ENCODE peak calls at places on chromosomes 3 and 15, in five cellular contexts. One of them, this sample, is unnamed.

GRCh38 chr15:62607643-62608042 is 434.9 kb upstream of the TPM1 start:
- DNase-seq in mesothelial cell of epicardium: no peak
- DNase-seq in iPS-NIHi11: no peak
- DNase-seq in kidney glomerular epithelial cell: peak; percentile 13
- DNase-seq in stimulated activated CD4-positive, alpha-beta T cell treated with anti-CD3 and anti-CD28 coated beads, Interleukin-12 subunit alpha, Interleukin-12 subunit beta, amount 100 ng/mL, for 48 hours: no peak
- DNase-seq in this sample: no peak

GRCh38 chr3:124745092-124745491 is 14.8 kb downstream of the UMPS start:
- DNase-seq in mesothelial cell of epicardium: no peak
- DNase-seq in iPS-NIHi11: no peak
- DNase-seq in kidney glomerular epithelial cell: no peak
- DNase-seq in stimulated activated CD4-positive, alpha-beta T cell treated with anti-CD3 and anti-CD28 coated beads, Interleukin-12 subunit alpha, Interleukin-12 subunit beta, amount 100 ng/mL, for 48 hours: no peak
- DNase-seq in this sample: no peak

GRCh38 chr3:3302964-3303363 is 123.5 kb upstream of the CRBN start:
- DNase-seq in mesothelial cell of epicardium: no peak
- DNase-seq in iPS-NIHi11: no peak
- DNase-seq in kidney glomerular epithelial cell: no peak
- DNase-seq in stimulated activated CD4-positive, alpha-beta T cell treated with anti-CD3 and anti-CD28 coated beads, Interleukin-12 subunit alpha, Interleukin-12 subunit beta, amount 100 ng/mL, for 48 hours: no peak
- DNase-seq in this sample: no peak

GRCh38 chr15:47728886-47729285 is 11.6 kb downstream of the SEMA6D start:
- DNase-seq in mesothelial cell of epicardium: no peak
- DNase-seq in iPS-NIHi11: no peak
- DNase-seq in kidney glomerular epithelial cell: no peak
- DNase-seq in stimulated activated CD4-positive, alpha-beta T cell treated with anti-CD3 and anti-CD28 coated beads, Interleukin-12 subunit alpha, Interleukin-12 subunit beta, amount 100 ng/mL, for 48 hours: no peak
- DNase-seq in this sample: no peak

GRCh38 chr3:14898929-14899328 is 48.5 kb upstream of the NR2C2 start:
- DNase-seq in mesothelial cell of epicardium: no peak
- DNase-seq in iPS-NIHi11: no peak
- DNase-seq in kidney glomerular epithelial cell: no peak
- DNase-seq in stimulated activated CD4-positive, alpha-beta T cell treated with anti-CD3 and anti-CD28 coated beads, Interleukin-12 subunit alpha, Interleukin-12 subunit beta, amount 100 ng/mL, for 48 hours: no peak
- DNase-seq in this sample: no peak

GRCh38 chr15:52183562-52184173 is 7.5 kb downstream of the GNB5 start:
- DNase-seq in mesothelial cell of epicardium: no peak
- DNase-seq in iPS-NIHi11: peak; percentile 34
- DNase-seq in kidney glomerular epithelial cell: peak; percentile 0
- DNase-seq in stimulated activated CD4-positive, alpha-beta T cell treated with anti-CD3 and anti-CD28 coated beads, Interleukin-12 subunit alpha, Interleukin-12 subunit beta, amount 100 ng/mL, for 48 hours: no peak
- DNase-seq in this sample: no peak

GRCh38 chr3:108493862-108494261 is 16.5 kb downstream of the MYH15 start:
- DNase-seq in mesothelial cell of epicardium: no peak
- DNase-seq in iPS-NIHi11: peak; percentile 32
- DNase-seq in kidney glomerular epithelial cell: peak; percentile 5
- DNase-seq in stimulated activated CD4-positive, alpha-beta T cell treated with anti-CD3 and anti-CD28 coated beads, Interleukin-12 subunit alpha, Interleukin-12 subunit beta, amount 100 ng/mL, for 48 hours: no peak
- DNase-seq in this sample: no peak

GRCh38 chr15:94791008-94791407 is 559.6 kb downstream of the MCTP2 start:
- DNase-seq in mesothelial cell of epicardium: no peak
- DNase-seq in iPS-NIHi11: no peak
- DNase-seq in kidney glomerular epithelial cell: no peak
- DNase-seq in stimulated activated CD4-positive, alpha-beta T cell treated with anti-CD3 and anti-CD28 coated beads, Interleukin-12 subunit alpha, Interleukin-12 subunit beta, amount 100 ng/mL, for 48 hours: no peak
- DNase-seq in this sample: no peak

GRCh38 chr15:89017370-89018066 is 70.7 kb upstream of the ABHD2 start:
- DNase-seq in mesothelial cell of epicardium: peak; percentile 64
- DNase-seq in iPS-NIHi11: peak; percentile 86
- DNase-seq in kidney glomerular epithelial cell: peak; percentile 52
- DNase-seq in stimulated activated CD4-positive, alpha-beta T cell treated with anti-CD3 and anti-CD28 coated beads, Interleukin-12 subunit alpha, Interleukin-12 subunit beta, amount 100 ng/mL, for 48 hours: peak; percentile 82
- DNase-seq in this sample: peak; percentile 84

GRCh38 chr3:174949523-174949922 is 90.4 kb downstream of the NAALADL2 start:
- DNase-seq in mesothelial cell of epicardium: no peak
- DNase-seq in iPS-NIHi11: no peak
- DNase-seq in kidney glomerular epithelial cell: peak; percentile 70
- DNase-seq in stimulated activated CD4-positive, alpha-beta T cell treated with anti-CD3 and anti-CD28 coated beads, Interleukin-12 subunit alpha, Interleukin-12 subunit beta, amount 100 ng/mL, for 48 hours: no peak
- DNase-seq in this sample: no peak

GRCh38 chr15:39748276-39748675 is 34.4 kb downstream of the FSIP1 start:
- DNase-seq in mesothelial cell of epicardium: no peak
- DNase-seq in iPS-NIHi11: no peak
- DNase-seq in kidney glomerular epithelial cell: peak; percentile 46
- DNase-seq in stimulated activated CD4-positive, alpha-beta T cell treated with anti-CD3 and anti-CD28 coated beads, Interleukin-12 subunit alpha, Interleukin-12 subunit beta, amount 100 ng/mL, for 48 hours: no peak
- DNase-seq in this sample: no peak

GRCh38 chr3:178140491-178140890 is 395.7 kb upstream of the KCNMB2 start:
- DNase-seq in mesothelial cell of epicardium: no peak
- DNase-seq in iPS-NIHi11: no peak
- DNase-seq in kidney glomerular epithelial cell: no peak
- DNase-seq in stimulated activated CD4-positive, alpha-beta T cell treated with anti-CD3 and anti-CD28 coated beads, Interleukin-12 subunit alpha, Interleukin-12 subunit beta, amount 100 ng/mL, for 48 hours: no peak
- DNase-seq in this sample: no peak

GRCh38 chr15:39922450-39923092 is 2.5 kb upstream of the GPR176 start:
- DNase-seq in mesothelial cell of epicardium: no peak
- DNase-seq in iPS-NIHi11: no peak
- DNase-seq in kidney glomerular epithelial cell: no peak
- DNase-seq in stimulated activated CD4-positive, alpha-beta T cell treated with anti-CD3 and anti-CD28 coated beads, Interleukin-12 subunit alpha, Interleukin-12 subunit beta, amount 100 ng/mL, for 48 hours: no peak
- DNase-seq in this sample: no peak

GRCh38 chr3:108134555-108134880 is 43.7 kb upstream of the CD47 start:
- DNase-seq in mesothelial cell of epicardium: no peak
- DNase-seq in iPS-NIHi11: no peak
- DNase-seq in kidney glomerular epithelial cell: no peak
- DNase-seq in stimulated activated CD4-positive, alpha-beta T cell treated with anti-CD3 and anti-CD28 coated beads, Interleukin-12 subunit alpha, Interleukin-12 subunit beta, amount 100 ng/mL, for 48 hours: no peak
- DNase-seq in this sample: no peak

GRCh38 chr3:35965908-35966307 is 326.6 kb downstream of the ARPP21 start:
- DNase-seq in mesothelial cell of epicardium: no peak
- DNase-seq in iPS-NIHi11: peak; percentile 18
- DNase-seq in kidney glomerular epithelial cell: peak; percentile 42
- DNase-seq in stimulated activated CD4-positive, alpha-beta T cell treated with anti-CD3 and anti-CD28 coated beads, Interleukin-12 subunit alpha, Interleukin-12 subunit beta, amount 100 ng/mL, for 48 hours: no peak
- DNase-seq in this sample: no peak

GRCh38 chr3:51945926-51946500 is 3.9 kb downstream of the PARP3 start:
- DNase-seq in mesothelial cell of epicardium: no peak
- DNase-seq in iPS-NIHi11: no peak
- DNase-seq in kidney glomerular epithelial cell: no peak
- DNase-seq in stimulated activated CD4-positive, alpha-beta T cell treated with anti-CD3 and anti-CD28 coated beads, Interleukin-12 subunit alpha, Interleukin-12 subunit beta, amount 100 ng/mL, for 48 hours: no peak
- DNase-seq in this sample: no peak

GRCh38 chr3:185822221-185822956 is 2.5 kb downstream of the IGF2BP2 start:
- DNase-seq in mesothelial cell of epicardium: no peak
- DNase-seq in iPS-NIHi11: no peak
- DNase-seq in kidney glomerular epithelial cell: peak; percentile 73
- DNase-seq in stimulated activated CD4-positive, alpha-beta T cell treated with anti-CD3 and anti-CD28 coated beads, Interleukin-12 subunit alpha, Interleukin-12 subunit beta, amount 100 ng/mL, for 48 hours: no peak
- DNase-seq in this sample: no peak

GRCh38 chr15:62250176-62250575 is 85.1 kb upstream of the C2CD4B start:
- DNase-seq in mesothelial cell of epicardium: no peak
- DNase-seq in iPS-NIHi11: no peak
- DNase-seq in kidney glomerular epithelial cell: no peak
- DNase-seq in stimulated activated CD4-positive, alpha-beta T cell treated with anti-CD3 and anti-CD28 coated beads, Interleukin-12 subunit alpha, Interleukin-12 subunit beta, amount 100 ng/mL, for 48 hours: no peak
- DNase-seq in this sample: no peak

GRCh38 chr3:6125520-6125919 is 735.4 kb upstream of the GRM7 start:
- DNase-seq in mesothelial cell of epicardium: no peak
- DNase-seq in iPS-NIHi11: peak; percentile 59
- DNase-seq in kidney glomerular epithelial cell: no peak
- DNase-seq in stimulated activated CD4-positive, alpha-beta T cell treated with anti-CD3 and anti-CD28 coated beads, Interleukin-12 subunit alpha, Interleukin-12 subunit beta, amount 100 ng/mL, for 48 hours: no peak
- DNase-seq in this sample: no peak

GRCh38 chr3:11288786-11289637 is 16.8 kb downstream of the ATG7 start:
- DNase-seq in mesothelial cell of epicardium: no peak
- DNase-seq in iPS-NIHi11: no peak
- DNase-seq in kidney glomerular epithelial cell: peak; percentile 90
- DNase-seq in stimulated activated CD4-positive, alpha-beta T cell treated with anti-CD3 and anti-CD28 coated beads, Interleukin-12 subunit alpha, Interleukin-12 subunit beta, amount 100 ng/mL, for 48 hours: no peak
- DNase-seq in this sample: no peak

GRCh38 chr3:62415312-62415791 is 42.0 kb upstream of the FEZF2 start:
- DNase-seq in mesothelial cell of epicardium: no peak
- DNase-seq in iPS-NIHi11: peak; percentile 69
- DNase-seq in kidney glomerular epithelial cell: no peak
- DNase-seq in stimulated activated CD4-positive, alpha-beta T cell treated with anti-CD3 and anti-CD28 coated beads, Interleukin-12 subunit alpha, Interleukin-12 subunit beta, amount 100 ng/mL, for 48 hours: no peak
- DNase-seq in this sample: no peak

GRCh38 chr3:149527531-149528343 is 53.2 kb downstream of the TM4SF4 start:
- DNase-seq in mesothelial cell of epicardium: no peak
- DNase-seq in iPS-NIHi11: no peak
- DNase-seq in kidney glomerular epithelial cell: peak; percentile 11
- DNase-seq in stimulated activated CD4-positive, alpha-beta T cell treated with anti-CD3 and anti-CD28 coated beads, Interleukin-12 subunit alpha, Interleukin-12 subunit beta, amount 100 ng/mL, for 48 hours: no peak
- DNase-seq in this sample: no peak

GRCh38 chr3:64915778-64916177 is 228.0 kb upstream of the ADAMTS9 start:
- DNase-seq in mesothelial cell of epicardium: no peak
- DNase-seq in iPS-NIHi11: no peak
- DNase-seq in kidney glomerular epithelial cell: no peak
- DNase-seq in stimulated activated CD4-positive, alpha-beta T cell treated with anti-CD3 and anti-CD28 coated beads, Interleukin-12 subunit alpha, Interleukin-12 subunit beta, amount 100 ng/mL, for 48 hours: no peak
- DNase-seq in this sample: no peak

GRCh38 chr15:97350813-97351212 is 609.7 kb upstream of the ARRDC4 start:
- DNase-seq in mesothelial cell of epicardium: no peak
- DNase-seq in iPS-NIHi11: no peak
- DNase-seq in kidney glomerular epithelial cell: no peak
- DNase-seq in stimulated activated CD4-positive, alpha-beta T cell treated with anti-CD3 and anti-CD28 coated beads, Interleukin-12 subunit alpha, Interleukin-12 subunit beta, amount 100 ng/mL, for 48 hours: no peak
- DNase-seq in this sample: no peak